ENCODE peak calls at places on chromosome 13, in four cellular contexts. One of them, this sample, is unnamed.

GRCh38 chr13:77299587-77299986 is 27.3 kb downstream of the MYCBP2 start:
- DNase-seq in iPS-NIHi11: no peak
- DNase-seq in NCI-H2227 treated with DMSO at 0.1 percent for 48 hours: no peak
- DNase-seq in NCI-H1105: no peak
- DNase-seq in this sample: no peak

GRCh38 chr13:113647351-113648217 is 10.4 kb downstream of the ATP4B start:
- DNase-seq in NCI-H2227 treated with DMSO at 0.1 percent for 48 hours: no peak
- DNase-seq in iPS-NIHi11: no peak
- DNase-seq in NCI-H1105: peak
- DNase-seq in this sample: peak

GRCh38 chr13:24038405-24038804 is 122.1 kb upstream of the SPATA13 start:
- DNase-seq in NCI-H1105: no peak
- DNase-seq in iPS-NIHi11: no peak
- DNase-seq in NCI-H2227 treated with DMSO at 0.1 percent for 48 hours: no peak
- DNase-seq in this sample: no peak

GRCh38 chr13:113297370-113297871 is 382 bp downstream of the LAMP1 start:
- DNase-seq in NCI-H2227 treated with DMSO at 0.1 percent for 48 hours: no peak
- DNase-seq in iPS-NIHi11: no peak
- DNase-seq in NCI-H1105: no peak
- DNase-seq in this sample: no peak

GRCh38 chr13:100439247-100439955 is 149.2 kb downstream of the GGACT start:
- DNase-seq in NCI-H2227 treated with DMSO at 0.1 percent for 48 hours: peak
- DNase-seq in iPS-NIHi11: peak
- DNase-seq in NCI-H1105: no peak
- DNase-seq in this sample: no peak

GRCh38 chr13:78701383-78701782 is 42.4 kb upstream of the OBI1 start:
- DNase-seq in iPS-NIHi11: no peak
- DNase-seq in NCI-H1105: no peak
- DNase-seq in NCI-H2227 treated with DMSO at 0.1 percent for 48 hours: no peak
- DNase-seq in this sample: no peak

GRCh38 chr13:32362574-32362973 is 47.3 kb downstream of the BRCA2 start:
- DNase-seq in iPS-NIHi11: no peak
- DNase-seq in NCI-H2227 treated with DMSO at 0.1 percent for 48 hours: no peak
- DNase-seq in NCI-H1105: no peak
- DNase-seq in this sample: no peak

GRCh38 chr13:47463726-47464125 is 537.3 kb downstream of the SUCLA2 start:
- DNase-seq in NCI-H2227 treated with DMSO at 0.1 percent for 48 hours: no peak
- DNase-seq in NCI-H1105: no peak
- DNase-seq in iPS-NIHi11: no peak
- DNase-seq in this sample: peak

GRCh38 chr13:101398191-101398590 is 18.1 kb downstream of the NALCN start:
- DNase-seq in NCI-H2227 treated with DMSO at 0.1 percent for 48 hours: no peak
- DNase-seq in NCI-H1105: no peak
- DNase-seq in iPS-NIHi11: no peak
- DNase-seq in this sample: no peak

GRCh38 chr13:68810660-68811059 is 1297.0 kb upstream of the ATXN8OS start:
- DNase-seq in NCI-H1105: no peak
- DNase-seq in iPS-NIHi11: peak
- DNase-seq in NCI-H2227 treated with DMSO at 0.1 percent for 48 hours: no peak
- DNase-seq in this sample: peak

GRCh38 chr13:73708393-73708985 is 425.7 kb downstream of the KLF12 start:
- DNase-seq in NCI-H2227 treated with DMSO at 0.1 percent for 48 hours: peak
- DNase-seq in iPS-NIHi11: peak
- DNase-seq in NCI-H1105: peak
- DNase-seq in this sample: peak

GRCh38 chr13:87661471-87661870 is 9.7 kb upstream of the SLITRK5 start:
- DNase-seq in iPS-NIHi11: no peak
- DNase-seq in NCI-H2227 treated with DMSO at 0.1 percent for 48 hours: no peak
- DNase-seq in NCI-H1105: no peak
- DNase-seq in this sample: peak

GRCh38 chr13:38350114-38350617 is 515 bp downstream of the UFM1 start:
- DNase-seq in NCI-H1105: no peak
- DNase-seq in NCI-H2227 treated with DMSO at 0.1 percent for 48 hours: no peak
- DNase-seq in iPS-NIHi11: peak
- DNase-seq in this sample: peak

GRCh38 chr13:99270503-99270902 is 12.3 kb upstream of the GPR18 start:
- DNase-seq in iPS-NIHi11: no peak
- DNase-seq in NCI-H1105: no peak
- DNase-seq in NCI-H2227 treated with DMSO at 0.1 percent for 48 hours: no peak
- DNase-seq in this sample: no peak

GRCh38 chr13:53784331-53784730 is 755.7 kb downstream of the OLFM4 start:
- DNase-seq in iPS-NIHi11: no peak
- DNase-seq in NCI-H1105: no peak
- DNase-seq in NCI-H2227 treated with DMSO at 0.1 percent for 48 hours: no peak
- DNase-seq in this sample: no peak

GRCh38 chr13:96822900-96823299 is 171.4 kb downstream of the OXGR1 start:
- DNase-seq in NCI-H2227 treated with DMSO at 0.1 percent for 48 hours: no peak
- DNase-seq in iPS-NIHi11: peak
- DNase-seq in NCI-H1105: no peak
- DNase-seq in this sample: peak

GRCh38 chr13:106104281-106104901 is 431.1 kb downstream of the EFNB2 start:
- DNase-seq in NCI-H2227 treated with DMSO at 0.1 percent for 48 hours: no peak
- DNase-seq in iPS-NIHi11: no peak
- DNase-seq in NCI-H1105: no peak
- DNase-seq in this sample: no peak

GRCh38 chr13:46552302-46552680 is 679 bp upstream of the LRCH1 start:
- DNase-seq in NCI-H1105: no peak
- DNase-seq in iPS-NIHi11: no peak
- DNase-seq in NCI-H2227 treated with DMSO at 0.1 percent for 48 hours: no peak
- DNase-seq in this sample: no peak

GRCh38 chr13:110875243-110875642 is 39.6 kb downstream of the ANKRD10 start:
- DNase-seq in iPS-NIHi11: no peak
- DNase-seq in NCI-H2227 treated with DMSO at 0.1 percent for 48 hours: no peak
- DNase-seq in NCI-H1105: no peak
- DNase-seq in this sample: no peak

GRCh38 chr13:111418101-111418500 is 97.7 kb downstream of the TEX29 start:
- DNase-seq in NCI-H2227 treated with DMSO at 0.1 percent for 48 hours: no peak
- DNase-seq in NCI-H1105: no peak
- DNase-seq in iPS-NIHi11: no peak
- DNase-seq in this sample: no peak